ENCODE peak calls at places on chromosomes 3 and 15, in nine cellular contexts. F is mesothelial cell of epicardium; B is cerebellum; L is HS-27A; A is retinal pigment epithelial cell; R is iris pigment epithelial cell; H is CD8-positive, alpha-beta T cell; K is activated naive CD4-positive, alpha-beta T cell treated with anti-CD3 and anti-CD28 coated beads, Interleukin-2, amount 50 U/mL, for 16 hours; N is EH. G is an unnamed sample.

GRCh38 chr3:41350441-41350840 is 151.1 kb downstream of the CTNNB1 start:
- DNase-seq in H (no peak), F (no peak), R (no peak), B (no peak), L (no peak), A (no peak), N (peak), K (no peak), G (no peak)

GRCh38 chr15:66838671-66839239 is 136.7 kb downstream of the SMAD6 start:
- DNase-seq in N (peak), R (peak), A (no peak), L (no peak), F (no peak), H (no peak), K (no peak), B (peak), G (no peak)

GRCh38 chr3:54954019-54954418 is 26.2 kb upstream of the LRTM1 start:
- DNase-seq in L (peak), K (no peak), N (peak), R (peak), H (no peak), F (no peak), A (no peak), B (no peak), G (no peak)

GRCh38 chr15:41392659-41393058 is 9.6 kb downstream of the NDUFAF1 start:
- DNase-seq in R (no peak), L (no peak), K (no peak), B (no peak), F (no peak), N (no peak), A (no peak), H (no peak), G (no peak)

GRCh38 chr3:177195242-177195940 is 1.9 kb downstream of the TBL1XR1 start:
- DNase-seq in N (peak), K (no peak), A (no peak), B (no peak), R (peak), F (no peak), L (no peak), H (no peak), G (no peak)

GRCh38 chr3:139225551-139225950 is 118.3 kb upstream of the MRPS22 start:
- DNase-seq in F (no peak), L (no peak), N (peak), A (no peak), B (no peak), R (no peak), H (no peak), K (no peak), G (no peak)

GRCh38 chr3:175672119-175672689 is 813.1 kb downstream of the NAALADL2 start:
- DNase-seq in B (no peak), K (no peak), N (peak), A (no peak), L (no peak), F (no peak), R (peak), H (no peak), G (no peak)

GRCh38 chr3:85903434-85903833 is 944.6 kb downstream of the CADM2 start:
- DNase-seq in F (no peak), A (no peak), N (no peak), B (no peak), K (no peak), L (no peak), R (no peak), H (no peak), G (no peak)

GRCh38 chr15:81480645-81481053 is 106.6 kb upstream of the TMC3 start:
- DNase-seq in A (peak), N (peak), F (peak), K (no peak), H (no peak), B (peak), L (peak), R (peak), G (peak)

GRCh38 chr3:71104586-71104985 is 478.9 kb downstream of the FOXP1 start:
- DNase-seq in F (no peak), R (no peak), B (no peak), K (no peak), H (no peak), A (no peak), N (no peak), L (no peak), G (no peak)

G was measured in NCI-H524.